ENCODE peak calls at places on chromosomes 1 and 21, in eight cellular contexts. Z, L, T, H, C, G, X and I are unnamed samples.

GRCh38 chr1:153426809-153427208 is 10.5 kb downstream of the S100A7A start:
- DNase-seq in Z (peak; percentile 8), L (no peak), T (no peak), H (no peak), C (no peak), G (no peak), X (no peak), I (no peak)

GRCh38 chr1:44030606-44031050 is 634 bp downstream of the SLC6A9 start:
- DNase-seq in Z (peak; percentile 70), L (no peak), T (peak; percentile 49), H (no peak), C (no peak), G (peak; percentile 34), X (peak; percentile 31), I (no peak)

GRCh38 chr1:21447311-21447710 is 7.4 kb downstream of the NBPF3 start:
- DNase-seq in Z (no peak), L (no peak), T (no peak), H (no peak), C (no peak), G (no peak), X (no peak), I (no peak)

GRCh38 chr1:225532240-225532944 is 104.6 kb upstream of the LBR start:
- DNase-seq in Z (no peak), L (no peak), T (no peak), H (no peak), C (no peak), G (no peak), X (no peak), I (no peak)

GRCh38 chr1:59703918-59704378 is 110.8 kb upstream of the HOOK1 start:
- DNase-seq in Z (no peak), L (no peak), T (peak; percentile 20), H (no peak), C (no peak), G (peak; percentile 93), X (no peak), I (peak; percentile 93)

GRCh38 chr21:39612233-39613028 is at the start of gene B3GALT5:
- DNase-seq in Z (peak; percentile 77), L (peak; percentile 76), T (no peak), H (no peak), C (no peak), G (no peak), X (no peak), I (no peak)

GRCh38 chr21:31198575-31198974 is 145.5 kb downstream of the TIAM1 start:
- DNase-seq in Z (no peak), L (no peak), T (peak; percentile 75), H (no peak), C (no peak), G (peak; percentile 62), X (no peak), I (peak; percentile 24)

GRCh38 chr1:113980120-113980519 is 846 bp downstream of the OLFML3 start:
- DNase-seq in Z (no peak), L (peak; percentile 77), T (peak; percentile 76), H (peak; percentile 88), C (peak; percentile 84), G (peak; percentile 46), X (no peak), I (no peak)

GRCh38 chr1:219812491-219813221 is 115.7 kb downstream of the SLC30A10 start:
- DNase-seq in Z (peak; percentile 77), L (no peak), T (peak; percentile 83), H (no peak), C (no peak), G (peak; percentile 71), X (no peak), I (peak; percentile 54)

GRCh38 chr1:172724746-172725613 is 66.1 kb downstream of the FASLG start:
- DNase-seq in Z (no peak), L (no peak), T (no peak), H (no peak), C (no peak), G (no peak), X (no peak), I (no peak)

GRCh38 chr1:171081994-171082295 is 8.8 kb upstream of the FMO3 start:
- DNase-seq in Z (no peak), L (no peak), T (no peak), H (no peak), C (no peak), G (no peak), X (no peak), I (no peak)

GRCh38 chr1:234258071-234258470 is 115.2 kb upstream of the COA6 start:
- DNase-seq in Z (peak; percentile 2), L (no peak), T (no peak), H (no peak), C (no peak), G (no peak), X (no peak), I (no peak)

GRCh38 chr1:18870325-18870865 is 10.9 kb upstream of the TAS1R2 start:
- DNase-seq in Z (no peak), L (no peak), T (no peak), H (no peak), C (no peak), G (no peak), X (no peak), I (no peak)

GRCh38 chr1:175080030-175080429 is 12.4 kb downstream of the TNN start:
- DNase-seq in Z (no peak), L (no peak), T (no peak), H (no peak), C (no peak), G (no peak), X (no peak), I (no peak)

GRCh38 chr1:6672558-6672957 is 29.1 kb downstream of the DNAJC11 start:
- DNase-seq in Z (no peak), L (no peak), T (peak; percentile 21), H (no peak), C (no peak), G (no peak), X (no peak), I (no peak)

GRCh38 chr1:215793210-215793609 is 226.1 kb downstream of the KCTD3 start:
- DNase-seq in Z (no peak), L (no peak), T (peak; percentile 45), H (no peak), C (no peak), G (peak; percentile 94), X (no peak), I (peak; percentile 20)

GRCh38 chr1:97091263-97091662 is 369.7 kb downstream of the PTBP2 start:
- DNase-seq in Z (no peak), L (no peak), T (no peak), H (no peak), C (no peak), G (no peak), X (no peak), I (no peak)

DNA sequence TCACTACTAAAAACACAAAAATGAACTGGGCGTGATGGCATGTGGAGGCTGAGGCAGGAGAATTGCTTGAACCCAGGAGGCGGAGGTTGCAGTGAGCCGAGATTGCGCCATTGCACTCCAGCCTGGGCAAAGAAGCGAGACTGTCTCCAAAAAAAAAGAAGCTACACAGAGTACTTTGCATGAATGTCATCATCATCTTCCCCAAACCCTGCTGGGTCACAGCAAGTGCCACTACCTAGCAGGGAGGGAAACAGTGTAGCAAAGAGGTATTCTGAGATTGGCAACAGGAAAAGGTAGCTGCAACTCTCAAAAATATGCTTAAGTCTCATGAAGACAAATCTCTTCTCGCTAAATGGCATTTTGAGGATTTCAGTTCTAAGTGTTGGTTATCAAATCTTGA is 12.8 kb downstream of the NDC1 start:
- DNase-seq in Z (no peak), L (no peak), T (no peak), H (no peak), C (no peak), G (no peak), X (no peak), I (no peak)
- H3K27ac ChIP-seq in Z (no peak overlapping the region), L (no peak overlapping the region), T (no peak overlapping the region), H (no peak overlapping the region), C (no peak overlapping the region), G (no peak overlapping the region), X (no peak overlapping the region), I (no peak overlapping the region)

GRCh38 chr1:91798241-91798648 is 87.7 kb downstream of the TGFBR3 start:
- DNase-seq in Z (no peak), L (no peak), T (peak; percentile 75), H (no peak), C (no peak), G (no peak), X (no peak), I (no peak)

GRCh38 chr1:91799863-91800262 is 86.1 kb downstream of the TGFBR3 start:
- DNase-seq in Z (no peak), L (no peak), T (no peak), H (no peak), C (no peak), G (no peak), X (no peak), I (no peak)

GRCh38 chr1:91797164-91797563 is 88.8 kb downstream of the TGFBR3 start:
- DNase-seq in Z (no peak), L (no peak), T (no peak), H (no peak), C (no peak), G (no peak), X (no peak), I (no peak)

GRCh38 chr1:91798741-91799140 is 87.2 kb downstream of the TGFBR3 start:
- DNase-seq in Z (no peak), L (no peak), T (peak; percentile 56), H (no peak), C (no peak), G (no peak), X (no peak), I (no peak)

DNA sequence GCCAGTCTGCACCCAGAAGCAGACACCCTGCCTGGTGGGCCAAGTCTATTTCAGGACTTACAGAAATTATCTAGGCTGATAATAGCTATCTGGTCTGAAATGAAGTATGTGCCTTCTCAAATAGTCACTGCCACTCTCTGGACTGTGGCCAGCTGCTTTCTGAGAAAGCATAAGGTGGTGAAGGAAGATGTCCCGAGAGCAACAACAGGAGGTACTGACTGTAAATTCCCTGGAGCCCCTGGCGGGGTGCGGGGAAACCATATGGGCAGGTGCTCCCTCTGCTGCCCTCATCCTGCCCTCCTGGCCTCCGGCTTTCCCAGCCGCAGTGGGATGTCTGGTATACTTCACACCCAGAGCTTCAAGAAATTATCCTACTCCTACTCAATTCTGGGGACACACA is 86.8 kb downstream of the TGFBR3 start:
- DNase-seq in Z (no peak), L (no peak), T (no peak), H (no peak), C (no peak), G (no peak), X (no peak), I (no peak)
- H3K27ac ChIP-seq in Z (no peak overlapping the region), L (no peak overlapping the region), T (peak overlapping the region; percentile 68), H (no peak overlapping the region), C (peak overlapping the region; percentile 38), G (no peak overlapping the region), X (no peak overlapping the region), I (peak overlapping the region; percentile 47)

GRCh38 chr1:94658221-94658620 is 116.7 kb upstream of the F3 start:
- DNase-seq in Z (no peak), L (no peak), T (peak; percentile 77), H (no peak), C (no peak), G (peak; percentile 79), X (no peak), I (no peak)
- H3K27ac ChIP-seq in Z (peak overlapping the region; percentile 64), L (no peak overlapping the region), T (peak overlapping the region; percentile 81), H (no peak overlapping the region), C (no peak overlapping the region), G (peak overlapping the region; percentile 60), X (no peak overlapping the region), I (no peak overlapping the region)

DNA sequence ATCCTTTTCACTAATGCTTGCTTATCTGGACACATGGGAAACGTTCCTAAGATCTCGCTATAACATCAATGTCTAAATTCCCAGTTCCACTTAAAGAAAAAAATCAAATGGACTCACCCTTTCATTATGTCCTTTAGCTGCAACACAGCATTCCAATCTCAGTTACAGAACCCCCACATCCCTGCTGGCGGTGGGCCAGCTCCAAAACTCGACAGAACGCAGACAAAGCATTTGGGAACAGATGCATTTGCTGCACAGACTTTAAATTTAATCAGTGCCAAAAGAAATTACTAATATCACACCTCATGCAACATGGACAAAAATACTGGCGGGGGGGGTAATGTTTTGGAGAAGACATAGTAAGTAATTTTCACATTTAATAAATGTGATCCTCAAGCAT is 79.8 kb downstream of the TGFBR3 start:
- DNase-seq in Z (no peak), L (no peak), T (peak; percentile 76), H (no peak), C (no peak), G (no peak), X (no peak), I (no peak)
- H3K27ac ChIP-seq in Z (no peak overlapping the region), L (no peak overlapping the region), T (no peak overlapping the region), H (no peak overlapping the region), C (no peak overlapping the region), G (no peak overlapping the region), X (no peak overlapping the region), I (no peak overlapping the region)